ENCODE peak calls at places on chromosomes 3 and 15, in eight cellular contexts. O, M, I, Z, Y, D, C and W are unnamed samples.

GRCh38 chr15:74565381-74566085 is 24.5 kb downstream of the ARID3B start:
- DNase-seq in Z (no peak), D (no peak), C (no peak), O (no peak), I (no peak), M (no peak), Y (no peak), W (no peak)

GRCh38 chr3:44509393-44509921 is 32.0 kb upstream of the ZNF445 start:
- DNase-seq in Y (no peak), D (peak), I (no peak), O (no peak), Z (peak), C (no peak), M (no peak), W (no peak)

GRCh38 chr3:11846281-11847034 is at the start of gene TAMM41:
- DNase-seq in D (peak), Z (peak), I (peak), Y (peak), O (peak), C (peak), M (peak), W (peak)

GRCh38 chr3:82496890-82497560 is 735.6 kb upstream of the GBE1 start:
- DNase-seq in C (no peak), D (no peak), O (no peak), Z (no peak), Y (no peak), I (peak), M (no peak), W (no peak)

GRCh38 chr3:21158801-21159564 is 592.0 kb downstream of the ZNF385D start:
- DNase-seq in I (peak), Z (peak), D (peak), Y (no peak), C (peak), O (no peak), M (peak), W (peak)

GRCh38 chr3:133996251-133996661 is 33.5 kb downstream of the SLCO2A1 start:
- DNase-seq in I (no peak), M (no peak), D (no peak), Z (no peak), C (no peak), Y (no peak), O (no peak), W (no peak)

GRCh38 chr15:85582719-85583089 is 202.3 kb downstream of the AKAP13 start:
- DNase-seq in M (peak), Z (peak), Y (no peak), D (peak), O (no peak), I (no peak), C (peak), W (peak)

GRCh38 chr15:90585863-90586262 is 56.1 kb downstream of the CRTC3 start:
- DNase-seq in Z (peak), M (peak), D (peak), O (no peak), I (no peak), Y (no peak), C (peak), W (peak)

GRCh38 chr3:184320099-184320445 is 5.7 kb downstream of the EIF4G1 start:
- DNase-seq in Z (peak), Y (peak), D (peak), M (peak), O (peak), I (peak), C (peak), W (peak)

GRCh38 chr3:33798418-33799201 is at the start of gene PDCD6IP:
- DNase-seq in M (peak), Y (peak), D (peak), I (peak), C (peak), O (peak), Z (peak), W (peak)
- TF ChIP-seq CTCF in M (peak), Y (peak), D (peak), I (no peak), C (peak), O (no peak), Z (peak), W (peak)

GRCh38 chr15:66772604-66772966 is 70.5 kb downstream of the SMAD6 start:
- DNase-seq in O (no peak), Y (no peak), D (no peak), I (no peak), M (no peak), Z (no peak), C (no peak), W (no peak)

GRCh38 chr15:66768984-66769383 is 66.9 kb downstream of the SMAD6 start:
- DNase-seq in C (no peak), M (no peak), Y (no peak), O (no peak), D (no peak), Z (no peak), I (no peak), W (no peak)

GRCh38 chr15:66771351-66771650 is 69.3 kb downstream of the SMAD6 start:
- DNase-seq in O (no peak), Z (no peak), Y (no peak), C (no peak), I (no peak), D (no peak), M (no peak), W (no peak)

GRCh38 chr15:66772967-66773873 is 71.2 kb downstream of the SMAD6 start:
- DNase-seq in M (no peak), Z (peak), C (peak), O (no peak), Y (no peak), I (no peak), D (peak), W (peak)

GRCh38 chr15:66770518-66771350 is 68.7 kb downstream of the SMAD6 start:
- DNase-seq in Z (no peak), M (no peak), Y (no peak), O (no peak), D (no peak), I (peak), C (no peak), W (no peak)
- H3K4me3 ChIP-seq in Z (no peak), M (no peak), Y (no peak), O (no peak), D (no peak), I (peak), C (no peak), W (no peak)

GRCh38 chr3:52299815-52300611 is 12.4 kb downstream of the GLYCTK start:
- DNase-seq in I (peak), C (no peak), Y (no peak), M (peak), D (peak), Z (peak), O (no peak), W (peak)
- TF ChIP-seq CTCF in I (peak), C (peak), Y (no peak), M (no peak), D (peak), Z (peak), O (peak), W (peak)

GRCh38 chr3:143119974-143120715 is 574 bp downstream of the CHST2 start:
- DNase-seq in C (peak), Y (no peak), Z (peak), O (no peak), I (no peak), M (no peak), D (peak), W (no peak)

GRCh38 chr3:143120716-143121239 is 1.2 kb downstream of the CHST2 start:
- DNase-seq in Z (peak), D (peak), M (peak), Y (no peak), O (no peak), C (peak), I (peak), W (no peak)

GRCh38 chr3:143122089-143122430 is 2.5 kb downstream of the CHST2 start:
- DNase-seq in Y (no peak), D (no peak), C (no peak), O (no peak), M (no peak), I (no peak), Z (no peak), W (no peak)

GRCh38 chr3:143122608-143123352 is 3.2 kb downstream of the CHST2 start:
- DNase-seq in Z (no peak), I (no peak), O (no peak), Y (no peak), C (no peak), D (no peak), M (no peak), W (no peak)

DNA sequence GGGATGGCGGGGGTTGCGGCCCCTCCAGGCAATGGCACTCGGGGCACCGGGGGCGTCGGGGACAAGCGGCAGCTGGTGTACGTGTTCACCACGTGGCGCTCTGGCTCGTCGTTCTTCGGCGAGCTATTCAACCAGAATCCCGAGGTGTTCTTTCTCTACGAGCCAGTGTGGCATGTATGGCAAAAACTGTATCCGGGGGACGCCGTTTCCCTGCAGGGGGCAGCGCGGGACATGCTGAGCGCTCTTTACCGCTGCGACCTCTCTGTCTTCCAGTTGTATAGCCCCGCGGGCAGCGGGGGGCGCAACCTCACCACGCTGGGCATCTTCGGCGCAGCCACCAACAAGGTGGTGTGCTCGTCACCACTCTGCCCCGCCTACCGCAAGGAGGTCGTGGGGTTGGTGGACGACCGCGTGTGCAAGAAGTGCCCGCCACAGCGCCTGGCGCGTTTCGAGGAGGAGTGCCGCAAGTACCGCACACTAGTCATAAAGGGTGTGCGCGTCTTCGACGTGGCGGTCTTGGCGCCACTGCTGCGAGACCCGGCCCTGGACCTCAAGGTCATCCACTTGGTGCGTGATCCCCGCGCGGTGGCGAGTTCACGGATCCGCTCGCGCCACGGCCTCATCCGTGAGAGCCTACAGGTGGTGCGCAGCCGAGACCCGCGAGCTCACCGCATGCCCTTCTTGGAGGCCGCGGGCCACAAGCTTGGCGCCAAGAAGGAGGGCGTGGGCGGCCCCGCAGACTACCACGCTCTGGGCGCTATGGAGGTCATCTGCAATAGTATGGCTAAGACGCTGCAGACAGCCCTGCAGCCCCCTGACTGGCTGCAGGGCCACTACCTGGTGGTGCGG is 1.9 kb downstream of the CHST2 start:
- DNase-seq in I (peak), D (peak), Z (peak), M (peak), O (no peak), Y (no peak), C (peak), W (peak)
- H3K4me3 ChIP-seq in I (peak), D (peak), Z (peak), M (peak), O (peak), Y (peak), C (peak), W (peak)